ENCODE peak calls at places on chromosomes 6 and 20, in five cellular contexts. J, N, R, E and O are unnamed samples.

GRCh38 chr6:30914076-30914853 is at the start of gene VARS2:
- DNase-seq in N (peak; percentile 97), R (peak; percentile 93), J (peak; percentile 95), E (peak; percentile 82), O (peak; percentile 85)

GRCh38 chr6:154457046-154457713 is 53.3 kb downstream of the CNKSR3 start:
- DNase-seq in R (no peak), N (no peak), E (no peak), J (no peak), O (no peak)

GRCh38 chr6:47407295-47408281 is 70.0 kb upstream of the CD2AP start:
- DNase-seq in J (no peak), N (no peak), E (no peak), R (no peak), O (no peak)

GRCh38 chr6:137210903-137211302 is 8.3 kb downstream of the IFNGR1 start:
- DNase-seq in R (no peak), E (no peak), J (no peak), N (no peak), O (no peak)

GRCh38 chr6:156107514-156108150 is 652.0 kb upstream of the NOX3 start:
- DNase-seq in E (no peak), N (no peak), J (no peak), R (no peak), O (no peak)

GRCh38 chr6:65199683-65200082 is 507.3 kb downstream of the EYS start:
- DNase-seq in E (no peak), J (no peak), N (no peak), R (no peak), O (no peak)

GRCh38 chr6:135439549-135439948 is 58.0 kb downstream of the AHI1 start:
- DNase-seq in E (no peak), J (no peak), N (no peak), R (no peak), O (no peak)

GRCh38 chr6:143110572-143110971 is 49.9 kb downstream of the AIG1 start:
- DNase-seq in J (no peak), R (no peak), N (no peak), E (no peak), O (no peak)

GRCh38 chr6:119240257-119241123 is 109.1 kb downstream of the MAN1A1 start:
- DNase-seq in R (no peak), N (no peak), E (peak; percentile 69), J (no peak), O (peak; percentile 6)

GRCh38 chr6:145749632-145750031 is 14.3 kb upstream of the EPM2A start:
- DNase-seq in E (no peak), J (no peak), R (no peak), N (no peak), O (no peak)

GRCh38 chr20:21225215-21225947 is 77.8 kb upstream of the XRN2 start:
- DNase-seq in R (no peak), E (no peak), N (no peak), J (no peak), O (no peak)

GRCh38 chr6:99940582-99940981 is 53.4 kb downstream of the MCHR2 start:
- DNase-seq in E (peak; percentile 15), R (no peak), N (no peak), J (no peak), O (no peak)

GRCh38 chr6:155093430-155093829 is 98.3 kb downstream of the TIAM2 start:
- DNase-seq in N (no peak), J (no peak), R (no peak), E (peak; percentile 37), O (no peak)

GRCh38 chr20:34794006-34794585 is 31.4 kb downstream of the NCOA6 start:
- DNase-seq in E (no peak), N (no peak), J (no peak), R (no peak), O (no peak)

GRCh38 chr6:46796842-46797241 is 3.7 kb downstream of the MEP1A start:
- DNase-seq in E (no peak), R (no peak), J (no peak), N (no peak), O (no peak)

GRCh38 chr6:150006961-150007464 is 18.3 kb downstream of the RAET1L start:
- DNase-seq in E (peak; percentile 68), R (no peak), N (no peak), J (no peak), O (no peak)

GRCh38 chr6:37131104-37131959 is 38.6 kb upstream of the PIM1 start:
- DNase-seq in N (peak; percentile 61), J (peak; percentile 93), R (peak; percentile 72), E (no peak), O (no peak)

GRCh38 chr20:54133434-54134427 is 40.1 kb downstream of the CYP24A1 start:
- DNase-seq in R (no peak), N (peak; percentile 50), E (no peak), J (no peak), O (no peak)

GRCh38 chr6:151391471-151392428 is at the start of gene ZBTB2:
- DNase-seq in E (peak; percentile 87), N (peak; percentile 86), J (peak; percentile 90), R (peak; percentile 83), O (peak; percentile 60)

GRCh38 chr6:158854214-158855101 is 35.3 kb upstream of the EZR start:
- DNase-seq in E (peak; percentile 72), J (no peak), R (no peak), N (no peak), O (no peak)

GRCh38 chr6:117783280-117783679 is 108.0 kb downstream of the NUS1 start:
- DNase-seq in J (no peak), N (no peak), E (no peak), R (no peak), O (no peak)

GRCh38 chr6:33677153-33677660 is 34.3 kb downstream of the UQCC2 start:
- DNase-seq in J (no peak), E (no peak), N (no peak), R (no peak), O (no peak)

GRCh38 chr6:166980738-166981137 is 18.5 kb upstream of the CEP43 start:
- DNase-seq in J (no peak), R (no peak), E (no peak), N (no peak), O (no peak)

GRCh38 chr20:57451759-57452661 is 60.8 kb downstream of the RBM38 start:
- DNase-seq in J (peak; percentile 69), N (no peak), R (no peak), E (no peak), O (no peak)

GRCh38 chr6:89729818-89730217 is 89.8 kb downstream of the MDN1 start:
- DNase-seq in E (no peak), R (no peak), N (no peak), J (no peak), O (no peak)

GRCh38 chr6:130997061-130997753 is 65.8 kb downstream of the EPB41L2 start:
- DNase-seq in E (no peak), J (no peak), R (no peak), N (no peak), O (no peak)

GRCh38 chr6:54980511-54981275 is 134.1 kb downstream of the FAM83B start:
- DNase-seq in R (no peak), J (no peak), E (no peak), N (no peak), O (no peak)

GRCh38 chr6:54981276-54981609 is 134.7 kb downstream of the FAM83B start:
- DNase-seq in R (no peak), E (no peak), N (no peak), J (no peak), O (no peak)

GRCh38 chr6:54981647-54982046 is 135.1 kb downstream of the FAM83B start:
- DNase-seq in N (no peak), E (no peak), R (no peak), J (no peak), O (no peak)
- TF ChIP-seq CTCF in N (no peak), E (no peak), R (no peak), J (no peak), O (no peak)

DNA sequence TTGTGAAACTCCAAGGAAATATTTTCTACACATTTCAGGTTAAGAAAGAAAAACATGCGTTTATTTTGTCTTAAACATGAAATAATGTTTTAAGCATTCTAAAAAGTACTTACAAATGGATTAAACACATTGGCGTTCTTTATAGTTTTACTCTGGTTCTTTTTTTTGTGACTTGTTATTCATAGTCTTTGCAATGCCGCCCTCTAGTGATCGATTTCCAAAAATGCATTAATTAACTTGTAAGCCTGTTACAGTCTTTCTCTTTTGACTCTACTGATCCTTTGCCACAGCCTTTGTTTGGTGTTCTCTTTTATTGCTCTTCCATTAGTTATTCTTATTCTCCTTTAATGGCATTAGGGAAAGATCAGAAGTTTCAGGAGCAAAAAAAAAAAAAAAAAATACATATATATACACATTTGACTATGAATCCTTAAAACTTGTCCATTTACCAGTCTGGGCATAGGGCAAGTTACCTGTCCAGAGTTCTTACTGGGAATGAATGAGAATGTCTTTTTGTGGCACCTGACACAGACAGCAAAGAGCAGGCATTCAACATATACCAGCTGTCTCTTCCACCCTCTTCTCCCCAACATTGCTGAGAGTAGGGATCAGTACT is 59.9 kb downstream of the MACROD2 start:
- DNase-seq in E (peak; percentile 85), R (peak; percentile 41), J (no peak), N (no peak), O (peak; percentile 41)
- TF ChIP-seq CTCF in E (peak; percentile 83), R (peak; percentile 61), J (peak; percentile 67), N (peak; percentile 63), O (peak; percentile 74)

GRCh38 chr6:97437087-97437486 is 154.1 kb upstream of the MMS22L start:
- DNase-seq in J (no peak), R (no peak), N (no peak), E (peak; percentile 77), O (no peak)

GRCh38 chr6:97438011-97438671 is 155.1 kb upstream of the MMS22L start:
- DNase-seq in N (no peak), R (no peak), J (no peak), E (no peak), O (no peak)

GRCh38 chr6:97445406-97445805 is 162.4 kb upstream of the MMS22L start:
- DNase-seq in R (no peak), E (no peak), N (no peak), J (no peak), O (no peak)

GRCh38 chr6:97443408-97444080 is 160.5 kb upstream of the MMS22L start:
- DNase-seq in E (peak; percentile 39), R (no peak), N (no peak), J (no peak), O (no peak)

GRCh38 chr6:97440590-97441176 is 157.7 kb upstream of the MMS22L start:
- DNase-seq in R (peak; percentile 57), E (peak; percentile 79), N (no peak), J (no peak), O (peak; percentile 35)
- TF ChIP-seq CTCF in R (peak; percentile 74), E (peak; percentile 64), N (no peak), J (peak; percentile 15), O (peak; percentile 22)

GRCh38 chr6:111259089-111259831 is 172.0 kb downstream of the SLC16A10 start:
- DNase-seq in R (peak; percentile 98), N (peak; percentile 100), E (peak; percentile 100), J (peak; percentile 99), O (peak; percentile 98)
- TF ChIP-seq CTCF in R (peak; percentile 90), N (peak; percentile 99), E (peak; percentile 84), J (peak; percentile 95), O (peak; percentile 92)

GRCh38 chr6:7697820-7698623 is 27.9 kb upstream of the BMP6 start:
- DNase-seq in R (no peak), J (no peak), E (peak; percentile 29), N (no peak), O (no peak)
- TF ChIP-seq CTCF in R (no peak), J (no peak), E (no peak), N (no peak), O (no peak)

GRCh38 chr6:148464319-148465010 is 121.8 kb downstream of the SASH1 start:
- DNase-seq in E (peak; percentile 80), N (peak; percentile 80), R (peak; percentile 57), J (peak; percentile 65), O (peak; percentile 77)
- TF ChIP-seq CTCF in E (peak; percentile 99), N (peak; percentile 91), R (peak; percentile 90), J (peak; percentile 93), O (peak; percentile 91)